ENCODE peak calls at places on chromosomes 1 and 21, in four cellular contexts. U is prostate gland, N is GM12878, T is uterus. V is an unnamed sample.
A peak's percentile ranks its signal among the peaks of the same experiment; 100 is the strongest.

GRCh38 chr21:43323244-43324005 is 103.5 kb downstream of the SIK1 start:
- DNase-seq in U (no peak), N (no peak), T (no peak), V (no peak)

GRCh38 chr1:42962641-42963377 is 4.1 kb upstream of the SLC2A1 start:
- DNase-seq in U (no peak), N (no peak), T (peak; percentile 67), V (no peak)

GRCh38 chr1:234864116-234864515 is 254.1 kb upstream of the IRF2BP2 start:
- DNase-seq in U (no peak), N (no peak), T (no peak), V (no peak)

GRCh38 chr1:151713044-151713443 is 3.6 kb downstream of the CELF3 start:
- DNase-seq in U (no peak), N (no peak), T (no peak), V (no peak)

GRCh38 chr1:16371725-16372124 is 4.7 kb downstream of the SZRD1 start:
- DNase-seq in U (no peak), N (no peak), T (no peak), V (peak; percentile 17)

GRCh38 chr1:16625497-16626408 is 12.4 kb upstream of the NBPF1 start:
- DNase-seq in U (no peak), N (no peak), T (peak; percentile 26), V (no peak)

GRCh38 chr1:228017356-228018124 is 10.7 kb downstream of the WNT3A start:
- DNase-seq in U (no peak), N (no peak), T (no peak), V (no peak)

GRCh38 chr1:111054656-111055055 is 85.2 kb downstream of the DRAM2 start:
- DNase-seq in U (no peak), N (no peak), T (no peak), V (no peak)

GRCh38 chr1:155977607-155978324 is 581 bp downstream of the ARHGEF2 start:
- DNase-seq in U (peak; percentile 26), N (no peak), T (peak; percentile 60), V (no peak)

GRCh38 chr1:171221665-171222591 is 26.4 kb upstream of the FMO1 start:
- DNase-seq in U (no peak), N (no peak), T (no peak), V (no peak)

GRCh38 chr1:247210062-247210385 is 38.2 kb upstream of the ZNF124 start:
- DNase-seq in U (no peak), N (no peak), T (no peak), V (no peak)

GRCh38 chr1:226425004-226425378 is 17.1 kb upstream of the PARP1 start:
- DNase-seq in U (no peak), N (no peak), T (no peak), V (no peak)

GRCh38 chr1:234141006-234141405 is 232.2 kb upstream of the COA6 start:
- DNase-seq in U (no peak), N (no peak), T (no peak), V (no peak)

GRCh38 chr1:23273450-23274133 is 56.3 kb upstream of the HTR1D start:
- DNase-seq in U (no peak), N (no peak), T (peak; percentile 20), V (peak; percentile 20)

GRCh38 chr1:219430419-219430818 is 182.5 kb downstream of the ZC3H11B start:
- DNase-seq in U (no peak), N (no peak), T (no peak), V (no peak)

GRCh38 chr21:26794597-26795397 is 50.4 kb downstream of the ADAMTS1 start:
- DNase-seq in U (no peak), N (no peak), T (no peak), V (no peak)

GRCh38 chr1:5611431-5611830 is 380.8 kb downstream of the NPHP4 start:
- DNase-seq in U (no peak), N (no peak), T (no peak), V (no peak)

GRCh38 chr21:39052718-39053117 is 130.5 kb downstream of the PSMG1 start:
- DNase-seq in U (no peak), N (no peak), T (no peak), V (no peak)

GRCh38 chr21:35303085-35303484 is 254.0 kb upstream of the RUNX1 start:
- DNase-seq in U (no peak), N (no peak), T (no peak), V (peak; percentile 45)

GRCh38 chr1:180954766-180955165 is 42.1 kb downstream of the KIAA1614 start:
- DNase-seq in U (no peak), N (no peak), T (no peak), V (no peak)

GRCh38 chr1:180952657-180953013 is 39.9 kb downstream of the KIAA1614 start:
- DNase-seq in U (no peak), N (no peak), T (no peak), V (no peak)

GRCh38 chr1:180953291-180953747 is 40.6 kb downstream of the KIAA1614 start:
- DNase-seq in U (peak; percentile 72), N (no peak), T (no peak), V (no peak)

GRCh38 chr1:180951881-180952656 is 39.4 kb downstream of the KIAA1614 start:
- DNase-seq in U (no peak), N (no peak), T (no peak), V (no peak)

GRCh38 chr1:180953791-180954721 is 41.4 kb downstream of the KIAA1614 start:
- DNase-seq in U (peak; percentile 22), N (peak; percentile 9), T (peak; percentile 72), V (no peak)
- TF ChIP-seq POLR2A in U (no peak), N (peak; percentile 32), T (no peak), V (peak; percentile 41)

DNA sequence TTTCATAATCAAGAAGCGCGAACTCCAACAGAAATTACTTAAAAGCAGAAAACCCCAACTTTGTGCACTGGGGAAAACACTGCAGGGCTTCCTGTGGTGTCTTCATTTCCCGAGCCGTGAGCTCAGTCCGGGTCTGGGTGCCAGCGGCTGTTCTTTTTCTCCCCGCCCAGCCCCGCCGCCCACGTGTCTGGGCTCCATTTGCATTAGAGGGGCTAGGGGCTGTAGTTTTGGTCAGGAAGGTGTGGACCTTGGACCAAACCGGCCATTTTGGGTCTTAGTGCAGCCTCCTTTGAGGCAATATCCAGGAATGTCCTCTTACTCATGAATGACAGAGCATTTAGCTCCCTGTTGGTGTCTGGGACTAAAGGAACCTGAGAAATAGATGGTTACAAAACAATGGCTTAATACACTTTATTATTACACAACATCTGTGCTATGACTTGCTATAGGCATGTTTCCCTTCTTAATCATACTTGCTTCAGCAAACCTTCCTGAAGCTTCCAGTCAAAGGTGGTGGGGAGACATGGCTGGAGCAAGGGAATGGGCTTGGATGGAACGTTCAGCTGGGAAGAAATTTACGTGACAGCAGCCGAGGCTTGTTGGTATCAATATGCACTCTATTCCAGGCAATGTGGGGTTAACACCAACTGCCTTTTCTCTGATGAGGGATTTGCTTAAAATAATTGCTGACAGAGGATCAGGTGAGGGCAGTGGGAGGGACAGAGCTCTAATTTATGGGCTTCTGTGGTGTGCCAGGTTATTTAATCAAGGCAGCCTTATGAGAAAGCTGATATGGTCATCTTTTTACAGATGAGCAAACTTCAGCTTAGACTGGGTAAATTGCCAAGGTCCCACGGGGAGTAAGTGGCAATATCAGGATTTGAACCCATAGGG is 1.1 kb downstream of the AGTRAP start:
- DNase-seq in U (peak; percentile 78), N (no peak), T (peak; percentile 59), V (peak; percentile 26)
- TF ChIP-seq POLR2A in U (peak; percentile 49), N (no peak), T (no peak), V (no peak)

DNA sequence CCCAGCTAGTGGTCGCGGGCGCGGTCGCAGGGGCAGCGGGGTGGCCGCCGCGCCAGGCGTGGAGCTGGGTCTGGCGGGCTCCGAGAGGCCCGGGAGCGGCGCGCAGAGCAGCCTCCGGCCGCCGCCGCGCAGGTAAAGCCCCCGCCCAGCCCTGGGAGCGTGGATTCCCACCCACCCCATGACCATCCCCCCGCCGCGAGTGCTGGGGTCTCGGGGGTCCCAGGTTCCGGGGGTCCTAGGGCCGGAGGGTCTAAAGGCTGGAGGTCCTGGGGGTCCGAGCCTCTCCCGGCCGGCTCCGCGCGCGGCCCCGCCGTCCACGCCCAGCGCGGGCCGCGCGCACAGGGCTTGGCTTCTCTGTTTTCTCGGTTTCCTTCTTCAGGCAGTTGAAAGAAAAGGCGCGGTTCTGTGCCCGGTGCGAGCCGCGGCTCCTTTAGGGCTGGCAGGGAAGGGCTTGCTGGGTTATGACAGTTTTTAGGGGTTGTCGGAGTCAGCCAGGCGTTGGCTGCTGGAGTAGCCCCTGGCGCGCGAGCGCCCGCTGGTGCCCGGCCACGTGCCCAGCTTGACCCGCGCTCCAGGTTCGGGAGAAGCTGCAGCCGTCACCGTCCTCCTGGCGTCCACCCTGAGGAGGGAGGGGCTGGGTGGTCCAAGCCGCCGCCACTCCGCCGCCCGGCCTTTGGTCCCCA is 355 bp downstream of the LRRC3 start:
- DNase-seq in U (peak; percentile 25), N (no peak), T (no peak), V (no peak)
- TF ChIP-seq POLR2A in U (no peak), N (no peak), T (no peak), V (no peak)

GRCh38 chr1:59146651-59147358 is 150.1 kb upstream of the FGGY start:
- DNase-seq in U (no peak), N (no peak), T (peak; percentile 43), V (peak; percentile 46)
- TF ChIP-seq POLR2A in U (peak; percentile 8), N (peak; percentile 73), T (no peak), V (no peak)

GRCh38 chr1:112614460-112615065 is 4.4 kb downstream of the ST7L start:
- DNase-seq in U (no peak), N (no peak), T (no peak), V (no peak)
- TF ChIP-seq POLR2A in U (no peak), N (no peak), T (no peak), V (no peak)

DNA sequence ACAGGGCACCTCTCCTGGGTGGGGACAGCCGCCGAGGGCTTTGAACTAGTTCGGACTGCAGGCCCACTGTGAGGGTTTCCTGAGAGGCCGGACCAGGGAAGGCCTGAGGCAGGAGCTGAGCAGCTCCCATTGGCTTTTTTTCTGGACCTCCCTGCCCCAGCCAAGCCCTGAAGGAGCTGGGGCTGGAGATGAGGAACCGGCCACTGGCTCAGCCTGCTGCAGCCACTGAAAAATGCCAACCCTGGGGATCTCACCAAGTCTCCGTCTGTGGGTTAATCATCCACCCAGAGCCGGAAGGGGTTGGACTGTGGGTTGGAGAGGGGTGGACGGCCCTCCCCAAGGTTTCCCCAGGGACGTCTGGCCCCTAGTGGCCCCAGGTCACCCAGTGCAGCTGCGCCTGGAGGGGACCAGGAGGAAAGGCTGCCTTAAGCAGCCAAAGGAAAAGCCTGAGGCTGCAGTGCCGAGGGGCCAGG is 2.5 kb downstream of the VWA1 start:
- DNase-seq in U (no peak), N (peak; percentile 42), T (no peak), V (peak; percentile 92)
- TF ChIP-seq POLR2A in U (no peak), N (no peak), T (no peak), V (no peak)

DNA sequence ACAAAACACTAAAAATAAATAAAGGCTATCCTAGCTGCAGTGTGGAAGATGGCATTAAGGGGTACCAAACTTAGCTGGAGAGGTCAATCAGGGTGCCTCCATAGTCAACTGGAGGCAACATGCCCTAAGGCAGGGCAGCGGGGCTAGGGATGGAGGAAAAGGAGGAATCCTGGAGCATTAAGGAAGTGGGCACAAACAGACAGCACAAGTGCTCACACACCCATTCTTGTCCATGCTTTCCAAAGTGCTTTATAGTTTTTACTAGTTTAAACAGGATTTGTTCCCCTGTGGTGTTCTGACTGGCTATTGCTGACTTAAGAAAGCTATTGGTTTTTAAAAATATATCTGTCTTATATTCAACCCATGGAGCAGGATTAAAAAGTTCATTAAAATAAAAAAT is 33.3 kb downstream of the TCEANC2 start:
- DNase-seq in U (no peak), N (no peak), T (no peak), V (no peak)
- TF ChIP-seq POLR2A in U (no peak), N (no peak), T (no peak), V (no peak)

V was measured in H54.